ENCODE peak calls at places on chromosomes 16 and 17, in six cellular contexts. One of them, this sample, is unnamed.

GRCh38 chr16:1706386-1707192 is 594 bp downstream of the MAPK8IP3 start:
- DNase-seq in esophagus muscularis mucosa: no peak
- DNase-seq in omental fat pad: no peak
- DNase-seq in NCI-H774: no peak
- DNase-seq in hypothalamus: no peak
- DNase-seq in activated CD8-positive, alpha-beta memory T cell treated with anti-CD3 and anti-CD28 coated beads for 1 hour: no peak
- DNase-seq in this sample: no peak

GRCh38 chr16:813204-813915 is 12.8 kb upstream of the GNG13 start:
- DNase-seq in esophagus muscularis mucosa: no peak
- DNase-seq in omental fat pad: no peak
- DNase-seq in NCI-H774: no peak
- DNase-seq in hypothalamus: peak
- DNase-seq in activated CD8-positive, alpha-beta memory T cell treated with anti-CD3 and anti-CD28 coated beads for 1 hour: peak
- DNase-seq in this sample: no peak

GRCh38 chr16:30876867-30877266 is 17.0 kb downstream of the BCL7C start:
- DNase-seq in esophagus muscularis mucosa: no peak
- DNase-seq in omental fat pad: no peak
- DNase-seq in NCI-H774: no peak
- DNase-seq in hypothalamus: no peak
- DNase-seq in activated CD8-positive, alpha-beta memory T cell treated with anti-CD3 and anti-CD28 coated beads for 1 hour: no peak
- DNase-seq in this sample: no peak

GRCh38 chr17:39402279-39402889 is 958 bp upstream of the FBXL20 start:
- DNase-seq in esophagus muscularis mucosa: peak
- DNase-seq in omental fat pad: peak
- DNase-seq in NCI-H774: peak
- DNase-seq in hypothalamus: peak
- DNase-seq in activated CD8-positive, alpha-beta memory T cell treated with anti-CD3 and anti-CD28 coated beads for 1 hour: peak
- DNase-seq in this sample: peak

GRCh38 chr16:69408451-69408850 is 16.0 kb upstream of the CYB5B start:
- DNase-seq in esophagus muscularis mucosa: no peak
- DNase-seq in omental fat pad: no peak
- DNase-seq in NCI-H774: no peak
- DNase-seq in hypothalamus: no peak
- DNase-seq in activated CD8-positive, alpha-beta memory T cell treated with anti-CD3 and anti-CD28 coated beads for 1 hour: no peak
- DNase-seq in this sample: no peak

GRCh38 chr17:49117581-49118230 is 14.9 kb upstream of the B4GALNT2 start:
- DNase-seq in esophagus muscularis mucosa: peak
- DNase-seq in omental fat pad: no peak
- DNase-seq in NCI-H774: no peak
- DNase-seq in hypothalamus: no peak
- DNase-seq in activated CD8-positive, alpha-beta memory T cell treated with anti-CD3 and anti-CD28 coated beads for 1 hour: no peak
- DNase-seq in this sample: no peak

GRCh38 chr17:17379197-17379991 is 76.2 kb downstream of the NT5M start:
- DNase-seq in esophagus muscularis mucosa: no peak
- DNase-seq in omental fat pad: no peak
- DNase-seq in NCI-H774: no peak
- DNase-seq in hypothalamus: no peak
- DNase-seq in activated CD8-positive, alpha-beta memory T cell treated with anti-CD3 and anti-CD28 coated beads for 1 hour: no peak
- DNase-seq in this sample: no peak

GRCh38 chr16:391885-392335 is 5.1 kb upstream of the NME4 start:
- DNase-seq in esophagus muscularis mucosa: no peak
- DNase-seq in omental fat pad: no peak
- DNase-seq in NCI-H774: no peak
- DNase-seq in hypothalamus: no peak
- DNase-seq in activated CD8-positive, alpha-beta memory T cell treated with anti-CD3 and anti-CD28 coated beads for 1 hour: peak
- DNase-seq in this sample: no peak

GRCh38 chr17:73304971-73305786 is 6.6 kb downstream of the CDC42EP4 start:
- DNase-seq in esophagus muscularis mucosa: peak
- DNase-seq in omental fat pad: no peak
- DNase-seq in NCI-H774: peak
- DNase-seq in hypothalamus: no peak
- DNase-seq in activated CD8-positive, alpha-beta memory T cell treated with anti-CD3 and anti-CD28 coated beads for 1 hour: no peak
- DNase-seq in this sample: no peak

GRCh38 chr17:82859431-82860403 is 19.9 kb upstream of the ZNF750 start:
- DNase-seq in esophagus muscularis mucosa: no peak
- DNase-seq in omental fat pad: no peak
- DNase-seq in NCI-H774: no peak
- DNase-seq in hypothalamus: no peak
- DNase-seq in activated CD8-positive, alpha-beta memory T cell treated with anti-CD3 and anti-CD28 coated beads for 1 hour: no peak
- DNase-seq in this sample: no peak

GRCh38 chr16:78494674-78495073 is 395.2 kb downstream of the WWOX start:
- DNase-seq in esophagus muscularis mucosa: no peak
- DNase-seq in omental fat pad: no peak
- DNase-seq in NCI-H774: no peak
- DNase-seq in hypothalamus: no peak
- DNase-seq in activated CD8-positive, alpha-beta memory T cell treated with anti-CD3 and anti-CD28 coated beads for 1 hour: no peak
- DNase-seq in this sample: no peak

GRCh38 chr17:80891096-80892018 is 100.3 kb upstream of the CHMP6 start:
- DNase-seq in esophagus muscularis mucosa: no peak
- DNase-seq in omental fat pad: no peak
- DNase-seq in NCI-H774: no peak
- DNase-seq in hypothalamus: no peak
- DNase-seq in activated CD8-positive, alpha-beta memory T cell treated with anti-CD3 and anti-CD28 coated beads for 1 hour: peak
- DNase-seq in this sample: peak

GRCh38 chr16:69761983-69762842 is at the start of gene WWP2:
- DNase-seq in esophagus muscularis mucosa: peak
- DNase-seq in omental fat pad: peak
- DNase-seq in NCI-H774: peak
- DNase-seq in hypothalamus: peak
- DNase-seq in activated CD8-positive, alpha-beta memory T cell treated with anti-CD3 and anti-CD28 coated beads for 1 hour: peak
- DNase-seq in this sample: no peak

GRCh38 chr16:11972128-11972527 is 4.4 kb upstream of the SNX29 start:
- DNase-seq in esophagus muscularis mucosa: no peak
- DNase-seq in omental fat pad: no peak
- DNase-seq in NCI-H774: no peak
- DNase-seq in hypothalamus: no peak
- DNase-seq in activated CD8-positive, alpha-beta memory T cell treated with anti-CD3 and anti-CD28 coated beads for 1 hour: no peak
- DNase-seq in this sample: no peak

GRCh38 chr17:35612924-35613521 is 25.9 kb downstream of the AP2B1 start:
- DNase-seq in esophagus muscularis mucosa: no peak
- DNase-seq in omental fat pad: peak
- DNase-seq in NCI-H774: peak
- DNase-seq in hypothalamus: no peak
- DNase-seq in activated CD8-positive, alpha-beta memory T cell treated with anti-CD3 and anti-CD28 coated beads for 1 hour: no peak
- DNase-seq in this sample: no peak

GRCh38 chr16:18932243-18932997 is 6.2 kb upstream of the SMG1 start:
- DNase-seq in esophagus muscularis mucosa: no peak
- DNase-seq in omental fat pad: no peak
- DNase-seq in NCI-H774: no peak
- DNase-seq in hypothalamus: no peak
- DNase-seq in activated CD8-positive, alpha-beta memory T cell treated with anti-CD3 and anti-CD28 coated beads for 1 hour: no peak
- DNase-seq in this sample: no peak

GRCh38 chr16:73046484-73047214 is 1.3 kb downstream of the ZFHX3 start:
- DNase-seq in esophagus muscularis mucosa: no peak
- DNase-seq in omental fat pad: no peak
- DNase-seq in NCI-H774: no peak
- DNase-seq in hypothalamus: no peak
- DNase-seq in activated CD8-positive, alpha-beta memory T cell treated with anti-CD3 and anti-CD28 coated beads for 1 hour: no peak
- DNase-seq in this sample: no peak

GRCh38 chr16:50680907-50681885 is at the start of gene SNX20:
- DNase-seq in esophagus muscularis mucosa: no peak
- DNase-seq in omental fat pad: no peak
- DNase-seq in NCI-H774: no peak
- DNase-seq in hypothalamus: no peak
- DNase-seq in activated CD8-positive, alpha-beta memory T cell treated with anti-CD3 and anti-CD28 coated beads for 1 hour: peak
- DNase-seq in this sample: peak

GRCh38 chr16:14369734-14370598 is 260.1 kb downstream of the PARN start:
- DNase-seq in esophagus muscularis mucosa: no peak
- DNase-seq in omental fat pad: no peak
- DNase-seq in NCI-H774: no peak
- DNase-seq in hypothalamus: no peak
- DNase-seq in activated CD8-positive, alpha-beta memory T cell treated with anti-CD3 and anti-CD28 coated beads for 1 hour: no peak
- DNase-seq in this sample: no peak

GRCh38 chr17:2214047-2214717 is 89.4 kb downstream of the SMG6 start:
- DNase-seq in esophagus muscularis mucosa: peak
- DNase-seq in omental fat pad: peak
- DNase-seq in NCI-H774: no peak
- DNase-seq in hypothalamus: no peak
- DNase-seq in activated CD8-positive, alpha-beta memory T cell treated with anti-CD3 and anti-CD28 coated beads for 1 hour: no peak
- DNase-seq in this sample: no peak

GRCh38 chr17:49361129-49361901 is 735 bp downstream of the ZNF652 start:
- DNase-seq in esophagus muscularis mucosa: no peak
- DNase-seq in omental fat pad: no peak
- DNase-seq in NCI-H774: peak
- DNase-seq in hypothalamus: no peak
- DNase-seq in activated CD8-positive, alpha-beta memory T cell treated with anti-CD3 and anti-CD28 coated beads for 1 hour: peak
- DNase-seq in this sample: no peak

GRCh38 chr17:54969658-54970572 is 1.4 kb downstream of the STXBP4 start:
- DNase-seq in esophagus muscularis mucosa: no peak
- DNase-seq in omental fat pad: no peak
- DNase-seq in NCI-H774: no peak
- DNase-seq in hypothalamus: no peak
- DNase-seq in activated CD8-positive, alpha-beta memory T cell treated with anti-CD3 and anti-CD28 coated beads for 1 hour: no peak
- DNase-seq in this sample: no peak

GRCh38 chr17:63476494-63476856 is 386 bp upstream of the ACE start:
- DNase-seq in esophagus muscularis mucosa: no peak
- DNase-seq in omental fat pad: no peak
- DNase-seq in NCI-H774: no peak
- DNase-seq in hypothalamus: no peak
- DNase-seq in activated CD8-positive, alpha-beta memory T cell treated with anti-CD3 and anti-CD28 coated beads for 1 hour: no peak
- DNase-seq in this sample: no peak

GRCh38 chr17:19448341-19449268 is 37.6 kb downstream of the RNF112 start:
- DNase-seq in esophagus muscularis mucosa: no peak
- DNase-seq in omental fat pad: no peak
- DNase-seq in NCI-H774: no peak
- DNase-seq in hypothalamus: no peak
- DNase-seq in activated CD8-positive, alpha-beta memory T cell treated with anti-CD3 and anti-CD28 coated beads for 1 hour: no peak
- DNase-seq in this sample: no peak

GRCh38 chr16:88991813-88992350 is 14.9 kb upstream of the CBFA2T3 start:
- DNase-seq in esophagus muscularis mucosa: no peak
- DNase-seq in omental fat pad: no peak
- DNase-seq in NCI-H774: no peak
- DNase-seq in hypothalamus: no peak
- DNase-seq in activated CD8-positive, alpha-beta memory T cell treated with anti-CD3 and anti-CD28 coated beads for 1 hour: no peak
- DNase-seq in this sample: no peak

GRCh38 chr17:6392609-6393367 is 42.1 kb downstream of the AIPL1 start:
- DNase-seq in esophagus muscularis mucosa: no peak
- DNase-seq in omental fat pad: no peak
- DNase-seq in NCI-H774: no peak
- DNase-seq in hypothalamus: no peak
- DNase-seq in activated CD8-positive, alpha-beta memory T cell treated with anti-CD3 and anti-CD28 coated beads for 1 hour: no peak
- DNase-seq in this sample: no peak

GRCh38 chr16:74297296-74297665 is 667 bp downstream of the PSMD7 start:
- DNase-seq in esophagus muscularis mucosa: no peak
- DNase-seq in omental fat pad: peak
- DNase-seq in NCI-H774: no peak
- DNase-seq in hypothalamus: no peak
- DNase-seq in activated CD8-positive, alpha-beta memory T cell treated with anti-CD3 and anti-CD28 coated beads for 1 hour: no peak
- DNase-seq in this sample: no peak

GRCh38 chr17:57269052-57269451 is 12.7 kb downstream of the MSI2 start:
- DNase-seq in esophagus muscularis mucosa: no peak
- DNase-seq in omental fat pad: no peak
- DNase-seq in NCI-H774: no peak
- DNase-seq in hypothalamus: no peak
- DNase-seq in activated CD8-positive, alpha-beta memory T cell treated with anti-CD3 and anti-CD28 coated beads for 1 hour: no peak
- DNase-seq in this sample: no peak

GRCh38 chr17:16383216-16383615 is 2.3 kb downstream of the UBB start:
- DNase-seq in esophagus muscularis mucosa: no peak
- DNase-seq in omental fat pad: no peak
- DNase-seq in NCI-H774: no peak
- DNase-seq in hypothalamus: no peak
- DNase-seq in activated CD8-positive, alpha-beta memory T cell treated with anti-CD3 and anti-CD28 coated beads for 1 hour: no peak
- DNase-seq in this sample: no peak

GRCh38 chr16:57253410-57253927 is 8.4 kb downstream of the ARL2BP start:
- DNase-seq in esophagus muscularis mucosa: no peak
- DNase-seq in omental fat pad: no peak
- DNase-seq in NCI-H774: no peak
- DNase-seq in hypothalamus: no peak
- DNase-seq in activated CD8-positive, alpha-beta memory T cell treated with anti-CD3 and anti-CD28 coated beads for 1 hour: no peak
- DNase-seq in this sample: no peak

GRCh38 chr16:56301391-56301850 is 110.1 kb downstream of the GNAO1 start:
- DNase-seq in esophagus muscularis mucosa: no peak
- DNase-seq in omental fat pad: no peak
- DNase-seq in NCI-H774: peak
- DNase-seq in hypothalamus: no peak
- DNase-seq in activated CD8-positive, alpha-beta memory T cell treated with anti-CD3 and anti-CD28 coated beads for 1 hour: no peak
- DNase-seq in this sample: no peak

GRCh38 chr17:74367206-74367605 is at the start of gene GPR142:
- DNase-seq in esophagus muscularis mucosa: no peak
- DNase-seq in omental fat pad: no peak
- DNase-seq in NCI-H774: no peak
- DNase-seq in hypothalamus: no peak
- DNase-seq in activated CD8-positive, alpha-beta memory T cell treated with anti-CD3 and anti-CD28 coated beads for 1 hour: no peak
- DNase-seq in this sample: no peak

GRCh38 chr17:4327638-4328037 is 38.8 kb downstream of the UBE2G1 start:
- DNase-seq in esophagus muscularis mucosa: no peak
- DNase-seq in omental fat pad: no peak
- DNase-seq in NCI-H774: no peak
- DNase-seq in hypothalamus: no peak
- DNase-seq in activated CD8-positive, alpha-beta memory T cell treated with anti-CD3 and anti-CD28 coated beads for 1 hour: no peak
- DNase-seq in this sample: no peak

GRCh38 chr16:88619859-88620655 is 18.3 kb upstream of the IL17C start:
- DNase-seq in esophagus muscularis mucosa: no peak
- DNase-seq in omental fat pad: no peak
- DNase-seq in NCI-H774: no peak
- DNase-seq in hypothalamus: no peak
- DNase-seq in activated CD8-positive, alpha-beta memory T cell treated with anti-CD3 and anti-CD28 coated beads for 1 hour: peak
- DNase-seq in this sample: no peak

GRCh38 chr16:13236308-13236707 is 334.9 kb downstream of the SHISA9 start:
- DNase-seq in esophagus muscularis mucosa: no peak
- DNase-seq in omental fat pad: no peak
- DNase-seq in NCI-H774: no peak
- DNase-seq in hypothalamus: no peak
- DNase-seq in activated CD8-positive, alpha-beta memory T cell treated with anti-CD3 and anti-CD28 coated beads for 1 hour: no peak
- DNase-seq in this sample: no peak

GRCh38 chr17:28747046-28747691 is 3.4 kb downstream of the TRAF4 start:
- DNase-seq in esophagus muscularis mucosa: no peak
- DNase-seq in omental fat pad: no peak
- DNase-seq in NCI-H774: no peak
- DNase-seq in hypothalamus: no peak
- DNase-seq in activated CD8-positive, alpha-beta memory T cell treated with anti-CD3 and anti-CD28 coated beads for 1 hour: no peak
- DNase-seq in this sample: no peak